ENCODE peak calls at places on chromosomes 11 and 22, in four cellular contexts. P is A549, W is ovary, E is IMR-90. F is an unnamed sample.

GRCh38 chr11:87030458-87031054 is 7.2 kb upstream of the TMEM135 start:
- DNase-seq in P (no peak), W (no peak), E (peak), F (no peak)

GRCh38 chr11:2303627-2304155 is 1.9 kb downstream of the TSPAN32 start:
- DNase-seq in W (no peak), P (no peak), E (no peak), F (peak)

GRCh38 chr11:114111369-114112042 is 52.0 kb downstream of the ZBTB16 start:
- DNase-seq in P (no peak), W (no peak), E (no peak), F (no peak)

GRCh38 chr11:2139118-2139490 is at the start of gene IGF2:
- DNase-seq in P (peak), W (no peak), E (no peak), F (no peak)

GRCh38 chr22:46079861-46080821 is 70.2 kb upstream of the PPARA start:
- DNase-seq in P (no peak), W (peak), E (no peak), F (peak)

GRCh38 chr22:48663297-48663696 is 1164.4 kb downstream of the BRD1 start:
- DNase-seq in W (no peak), E (no peak), P (no peak), F (no peak)

GRCh38 chr11:100692290-100692689 is 5.2 kb downstream of the ARHGAP42 start:
- DNase-seq in P (no peak), W (no peak), E (no peak), F (no peak)

GRCh38 chr11:19892876-19893275 is 180.2 kb downstream of the NAV2 start:
- DNase-seq in W (no peak), E (peak), P (no peak), F (no peak)

GRCh38 chr11:112961146-112961668 is at the start of gene NCAM1:
- DNase-seq in W (peak), P (peak), E (peak), F (peak)

GRCh38 chr11:117200813-117201515 is 1.8 kb downstream of the TAGLN start:
- DNase-seq in E (peak), W (no peak), P (no peak), F (no peak)

GRCh38 chr11:71221201-71221600 is 31.2 kb downstream of the SHANK2 start:
- DNase-seq in P (no peak), W (no peak), E (no peak), F (no peak)

GRCh38 chr22:27617214-27617881 is 184.2 kb downstream of the MN1 start:
- DNase-seq in W (no peak), E (no peak), P (no peak), F (no peak)

GRCh38 chr11:7251836-7252682 is at the start of gene SYT9:
- DNase-seq in W (no peak), E (no peak), P (peak), F (no peak)

GRCh38 chr11:130315354-130315970 is 745 bp upstream of the ZBTB44 start:
- DNase-seq in W (peak), E (no peak), P (no peak), F (peak)

GRCh38 chr11:73315288-73316020 is 7.4 kb downstream of the ARHGEF17 start:
- DNase-seq in P (no peak), W (no peak), E (no peak), F (no peak)

GRCh38 chr11:73152861-73153483 is 10.9 kb upstream of the FCHSD2 start:
- DNase-seq in E (no peak), W (no peak), P (no peak), F (peak)

GRCh38 chr11:76808996-76809395 is 25.8 kb downstream of the TSKU start:
- DNase-seq in W (no peak), P (no peak), E (no peak), F (no peak)

GRCh38 chr11:130359419-130359818 is 44.7 kb upstream of the ZBTB44 start:
- DNase-seq in E (no peak), P (no peak), W (no peak), F (no peak)

GRCh38 chr11:126212089-126212660 is 593 bp downstream of the FAM118B start:
- DNase-seq in E (peak), P (no peak), W (no peak), F (no peak)

GRCh38 chr11:119481667-119482400 is 58.9 kb upstream of the THY1 start:
- DNase-seq in E (no peak), W (no peak), P (no peak), F (peak)

GRCh38 chr22:35219012-35219411 is 38.3 kb upstream of the HMGXB4 start:
- DNase-seq in E (peak), P (peak), W (no peak), F (no peak)

GRCh38 chr11:58227956-58228615 is 632 bp downstream of the OR10Q1 start:
- DNase-seq in P (no peak), W (no peak), E (no peak), F (no peak)

GRCh38 chr22:30327864-30328345 is 1.2 kb upstream of the TBC1D10A start:
- DNase-seq in W (no peak), P (no peak), E (no peak), F (no peak)

GRCh38 chr22:49929553-49929979 is 11.1 kb downstream of the CRELD2 start:
- DNase-seq in P (no peak), W (peak), E (no peak), F (peak)

GRCh38 chr11:75403983-75404658 is 4.8 kb downstream of the RPS3 start:
- DNase-seq in E (no peak), P (no peak), W (no peak), F (no peak)

GRCh38 chr11:3873712-3874349 is 18.4 kb downstream of the STIM1 start:
- DNase-seq in W (no peak), E (no peak), P (no peak), F (no peak)
- TF ChIP-seq POLR2A in W (no peak), E (no peak), P (no peak), F (no peak)

GRCh38 chr11:469684-470667 is 19.9 kb downstream of the PTDSS2 start:
- DNase-seq in P (peak), W (peak), E (peak), F (peak)
- TF ChIP-seq CTCF in P (no peak), W (no peak), E (peak), F (no peak)

DNA sequence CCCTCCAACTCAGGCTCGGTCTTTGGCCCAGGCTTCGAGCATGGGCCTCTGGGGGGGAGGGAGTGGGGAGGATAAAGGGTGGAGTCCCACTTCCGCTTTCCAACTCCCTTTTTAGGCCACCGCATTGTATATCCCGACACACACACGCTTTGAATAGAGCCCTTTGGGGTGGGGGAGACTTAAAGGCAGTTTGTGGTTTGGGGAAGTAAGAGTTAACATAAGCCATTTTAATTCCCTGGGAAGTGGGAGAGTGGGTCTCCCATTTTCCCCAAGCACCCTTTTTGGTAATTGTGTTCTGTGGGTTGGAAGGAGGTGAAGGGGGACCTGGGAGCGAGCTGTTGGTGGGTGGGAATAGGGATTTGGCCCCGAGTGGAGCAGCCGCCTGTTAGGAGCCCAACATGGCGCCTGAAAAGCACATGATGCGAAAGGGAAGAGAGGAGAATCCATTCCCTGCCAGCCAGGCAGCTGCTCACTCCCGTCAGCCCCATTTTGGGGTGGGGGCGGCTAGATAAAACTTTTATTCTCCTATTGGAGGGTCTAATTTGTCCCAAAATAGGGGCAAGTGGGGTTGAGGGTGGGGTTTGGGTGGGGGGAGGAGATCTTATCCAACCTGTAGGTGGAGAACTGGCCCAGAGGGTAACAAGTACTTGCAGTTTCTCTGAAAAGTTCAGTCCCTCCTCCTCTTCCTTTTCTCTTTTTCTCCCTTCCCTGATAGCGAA is 983 bp downstream of the PCF11 start:
- DNase-seq in W (peak), P (peak), E (peak), F (peak)
- TF ChIP-seq POLR2A in W (no peak), P (no peak), E (peak), F (no peak)

GRCh38 chr11:64103377-64103985 is 62.4 kb downstream of the MACROD1 start:
- DNase-seq in P (no peak), W (no peak), E (no peak), F (no peak)

GRCh38 chr11:64107300-64107699 is 58.6 kb downstream of the MACROD1 start:
- DNase-seq in E (no peak), P (no peak), W (no peak), F (no peak)

GRCh38 chr11:64101461-64101860 is 64.5 kb downstream of the MACROD1 start:
- DNase-seq in E (no peak), W (no peak), P (no peak), F (no peak)

GRCh38 chr11:64102005-64102738 is 63.7 kb downstream of the MACROD1 start:
- DNase-seq in W (no peak), E (no peak), P (no peak), F (no peak)

DNA sequence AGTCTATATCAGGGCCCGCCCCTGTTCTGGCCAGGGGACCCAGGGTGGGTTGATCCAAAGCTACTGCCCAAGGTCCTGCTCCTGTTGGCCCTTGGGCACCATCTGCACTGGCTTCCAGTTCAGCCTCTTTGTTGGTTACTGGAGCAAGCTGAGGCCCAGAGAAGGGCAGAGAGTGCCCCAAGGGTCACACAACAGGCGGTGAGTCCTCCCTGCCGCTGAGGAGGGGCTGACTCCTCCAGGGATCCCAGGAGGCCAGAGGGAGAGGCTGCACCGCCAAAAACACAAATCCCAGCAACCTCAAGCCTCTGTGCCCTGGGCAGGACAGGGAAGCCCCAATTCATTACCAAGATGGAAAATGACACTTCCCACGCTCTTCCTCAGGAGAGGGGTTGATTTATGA is 61.3 kb downstream of the MACROD1 start:
- DNase-seq in W (no peak), E (no peak), P (no peak), F (no peak)
- TF ChIP-seq CTCF in W (no peak), E (no peak), P (no peak), F (no peak)

GRCh38 chr22:36299911-36300310 is 47.0 kb downstream of the APOL1 start:
- DNase-seq in P (no peak), W (no peak), E (no peak), F (no peak)

GRCh38 chr22:36301851-36302250 is 48.9 kb downstream of the APOL1 start:
- DNase-seq in P (no peak), W (no peak), E (peak), F (no peak)

GRCh38 chr22:36300396-36301212 is 47.7 kb downstream of the APOL1 start:
- DNase-seq in W (no peak), E (no peak), P (no peak), F (peak)

GRCh38 chr22:36302439-36303114 is 49.6 kb downstream of the APOL1 start:
- DNase-seq in E (peak), P (no peak), W (no peak), F (no peak)

GRCh38 chr22:36301384-36301828 is 48.5 kb downstream of the APOL1 start:
- DNase-seq in E (peak), P (peak), W (peak), F (peak)
- TF ChIP-seq POLR2A in E (peak), P (no peak), W (no peak), F (no peak)

GRCh38 chr22:28772633-28773460 is at the start of gene CCDC117:
- DNase-seq in W (peak), P (peak), E (peak), F (peak)
- TF ChIP-seq CTCF in W (no peak), P (peak), E (peak), F (no peak)

GRCh38 chr11:67374571-67375276 is 1.3 kb upstream of the CLCF1 start:
- DNase-seq in E (no peak), W (no peak), P (peak), F (no peak)
- TF ChIP-seq POLR2A in E (no peak), W (no peak), P (no peak), F (no peak)

DNA sequence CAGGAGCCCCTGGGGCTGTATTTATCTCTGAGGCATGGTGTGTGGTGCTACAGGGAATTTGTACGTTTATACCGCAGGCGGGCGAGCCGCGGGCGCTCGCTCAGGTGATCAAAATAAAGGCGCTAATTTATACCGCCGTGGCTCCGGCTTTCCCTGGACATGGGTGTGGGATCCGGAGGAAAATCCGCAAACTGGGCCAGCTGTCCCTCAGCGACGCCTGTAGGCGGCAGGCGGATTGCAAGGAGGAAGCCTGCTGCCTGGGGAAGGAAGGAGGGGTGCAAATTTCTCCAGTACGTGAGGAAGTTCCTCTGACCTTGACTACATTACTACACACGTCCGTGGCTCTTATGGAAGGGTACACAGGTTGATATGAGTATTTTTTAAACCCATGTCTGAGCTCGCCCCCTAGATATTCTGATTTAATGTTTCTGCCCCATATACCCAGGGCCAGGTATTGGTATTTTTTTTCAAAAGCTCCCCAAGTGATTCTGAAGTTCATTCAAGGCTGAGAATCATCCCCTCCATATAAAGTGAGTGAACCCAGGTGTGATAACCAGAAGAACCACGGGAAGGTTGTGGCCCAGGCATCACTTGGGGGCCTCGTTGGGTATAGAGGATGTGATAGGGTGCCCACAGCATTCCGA is 2.8 kb downstream of the MYOD1 start:
- DNase-seq in W (no peak), P (peak), E (peak), F (no peak)
- TF ChIP-seq CTCF in W (no peak), P (peak), E (peak), F (no peak)

GRCh38 chr11:47162426-47162825 is 14.3 kb downstream of the ARFGAP2 start:
- DNase-seq in W (no peak), E (no peak), P (no peak), F (no peak)
- TF ChIP-seq POLR2A in W (no peak), E (no peak), P (no peak), F (no peak)